ENCODE peak calls at places on chromosomes 6 and 20, in six cellular contexts. I, K, L, J, O and C are unnamed samples.

GRCh38 chr20:13260620-13261279 is 39.7 kb downstream of the ISM1 start:
- DNase-seq in I (no peak), K (no peak), O (no peak), L (no peak), J (no peak), C (no peak)

GRCh38 chr6:23170044-23170443 is 600.7 kb downstream of the HDGFL1 start:
- DNase-seq in O (no peak), K (no peak), I (no peak), L (no peak), J (no peak), C (no peak)

GRCh38 chr6:161736796-161737292 is 463.0 kb upstream of the AGPAT4 start:
- DNase-seq in O (no peak), K (no peak), I (no peak), J (no peak), L (no peak), C (no peak)

GRCh38 chr6:167240034-167240541 is 51.0 kb upstream of the UNC93A start:
- DNase-seq in L (no peak), I (no peak), J (no peak), O (no peak), K (no peak), C (no peak)

GRCh38 chr6:110529907-110530306 is 53.5 kb upstream of the SLC22A16 start:
- DNase-seq in L (no peak), J (no peak), I (no peak), K (no peak), O (no peak), C (no peak)

GRCh38 chr6:4180653-4181255 is 45.4 kb upstream of the ECI2 start:
- DNase-seq in O (no peak), I (no peak), J (peak), L (no peak), K (no peak), C (peak)

GRCh38 chr6:128532110-128532509 is 11.7 kb upstream of the PTPRK start:
- DNase-seq in L (no peak), O (no peak), J (no peak), I (no peak), K (no peak), C (no peak)

GRCh38 chr20:36306557-36307411 is 645 bp downstream of the DLGAP4 start:
- DNase-seq in K (no peak), L (peak), J (peak), I (no peak), O (no peak), C (no peak)

GRCh38 chr6:26520088-26520839 is 17.9 kb upstream of the HMGN4 start:
- DNase-seq in K (peak), J (no peak), I (peak), L (no peak), O (no peak), C (no peak)

GRCh38 chr6:67630146-67630545 is 1004.9 kb upstream of the ADGRB3 start:
- DNase-seq in K (no peak), I (no peak), J (no peak), O (no peak), L (no peak), C (no peak)

GRCh38 chr6:113306552-113307145 is 550.5 kb upstream of the MARCKS start:
- DNase-seq in K (no peak), J (peak), L (peak), I (peak), O (peak), C (peak)

GRCh38 chr20:3710703-3711417 is 1.5 kb downstream of the SIGLEC1 start:
- DNase-seq in I (peak), K (peak), J (peak), L (peak), O (peak), C (peak)

GRCh38 chr6:169702640-169703246 is 817 bp downstream of the C6orf120 start:
- DNase-seq in J (peak), I (no peak), L (peak), O (no peak), K (peak), C (no peak)

GRCh38 chr6:158653577-158654354 is 3.9 kb downstream of the SYTL3 start:
- DNase-seq in J (no peak), K (no peak), O (no peak), L (peak), I (no peak), C (no peak)

GRCh38 chr20:7980332-7981046 is 39.1 kb downstream of the TMX4 start:
- DNase-seq in J (peak), I (no peak), L (no peak), K (no peak), O (no peak), C (peak)

GRCh38 chr6:149052350-149053106 is 265.0 kb upstream of the TAB2 start:
- DNase-seq in L (no peak), J (no peak), I (no peak), K (no peak), O (no peak), C (no peak)

GRCh38 chr6:34602318-34603111 is 46.4 kb upstream of the SPDEF start:
- DNase-seq in L (no peak), I (no peak), J (no peak), K (peak), O (no peak), C (no peak)

GRCh38 chr6:131678401-131678800 is 22.8 kb downstream of the OR2A4 start:
- DNase-seq in J (peak), K (no peak), L (no peak), O (no peak), I (no peak), C (no peak)

GRCh38 chr6:143397229-143398222 is 53.0 kb downstream of the ADAT2 start:
- DNase-seq in L (peak), J (peak), O (peak), K (no peak), I (no peak), C (no peak)

GRCh38 chr6:135692426-135692825 is 159.1 kb upstream of the PDE7B start:
- DNase-seq in O (no peak), I (no peak), L (no peak), J (no peak), K (no peak), C (no peak)

GRCh38 chr6:38262041-38262440 is 377.7 kb downstream of the BTBD9 start:
- DNase-seq in I (no peak), K (no peak), J (no peak), O (no peak), L (no peak), C (peak)

GRCh38 chr6:143361536-143362191 is 88.8 kb downstream of the ADAT2 start:
- DNase-seq in K (no peak), J (no peak), I (no peak), L (no peak), O (no peak), C (no peak)